ENCODE peak calls at places on chromosome 14, in nine cellular contexts. T is A549, G is MCF 10A, O is NCI-H1694 treated with DMSO at 0.1 percent for 48 hours, D is occipital lobe, B is psoas muscle, P is EL, V is dorsolateral prefrontal cortex, X is HS-27A. Y is an unnamed sample.

GRCh38 chr14:69877492-69877891 is 1.7 kb upstream of the SMOC1 start:
- DNase-seq in T (peak; percentile 51), G (peak; percentile 62), O (peak; percentile 77), D (no peak), B (no peak), P (peak; percentile 8), V (no peak), X (no peak), Y (no peak)

GRCh38 chr14:77804592-77804991 is 4.7 kb downstream of the ADCK1 start:
- DNase-seq in T (peak; percentile 49), G (peak; percentile 75), O (peak; percentile 61), D (no peak), B (no peak), P (peak; percentile 24), V (no peak), X (no peak), Y (no peak)

GRCh38 chr14:77372304-77372841 is 4.5 kb downstream of the TMED8 start:
- DNase-seq in T (no peak), G (no peak), O (no peak), D (no peak), B (no peak), P (peak; percentile 22), V (no peak), X (no peak), Y (no peak)

GRCh38 chr14:55332654-55333570 is 61.7 kb downstream of the FBXO34 start:
- DNase-seq in T (no peak), G (no peak), O (no peak), D (no peak), B (no peak), P (no peak), V (no peak), X (no peak), Y (no peak)

GRCh38 chr14:72553656-72554055 is 340.2 kb downstream of the DPF3 start:
- DNase-seq in T (no peak), G (no peak), O (no peak), D (no peak), B (no peak), P (no peak), V (no peak), X (no peak), Y (no peak)

GRCh38 chr14:50784683-50785505 is 46.1 kb downstream of the NIN start:
- DNase-seq in T (no peak), G (no peak), O (no peak), D (no peak), B (no peak), P (no peak), V (no peak), X (no peak), Y (no peak)

GRCh38 chr14:62692490-62693106 is 352.7 kb downstream of the KCNH5 start:
- DNase-seq in T (peak; percentile 22), G (no peak), O (no peak), D (no peak), B (no peak), P (no peak), V (no peak), X (no peak), Y (no peak)

GRCh38 chr14:103103461-103104388 is 9.2 kb downstream of the EXOC3L4 start:
- DNase-seq in T (peak; percentile 95), G (peak; percentile 66), O (peak; percentile 97), D (no peak), B (peak; percentile 62), P (peak; percentile 69), V (no peak), X (no peak), Y (peak; percentile 86)

GRCh38 chr14:100486025-100486828 is 101.0 kb downstream of the BEGAIN start:
- DNase-seq in T (peak; percentile 35), G (peak; percentile 72), O (peak; percentile 99), D (peak; percentile 52), B (peak; percentile 71), P (peak; percentile 89), V (no peak), X (peak; percentile 22), Y (peak; percentile 76)

GRCh38 chr14:93788557-93789365 is 476 bp upstream of the PRIMA1 start:
- DNase-seq in T (peak; percentile 41), G (peak; percentile 42), O (peak; percentile 80), D (peak; percentile 47), B (peak; percentile 49), P (peak; percentile 6), V (peak; percentile 50), X (no peak), Y (peak; percentile 17)

GRCh38 chr14:69287096-69287991 is 27.4 kb downstream of the GALNT16 start:
- DNase-seq in T (peak; percentile 35), G (no peak), O (peak; percentile 52), D (peak; percentile 41), B (no peak), P (no peak), V (no peak), X (no peak), Y (no peak)

GRCh38 chr14:20198991-20199390 is 8.3 kb downstream of the OR11G2 start:
- DNase-seq in T (no peak), G (no peak), O (no peak), D (no peak), B (no peak), P (no peak), V (no peak), X (no peak), Y (no peak)

GRCh38 chr14:59337151-59337611 is 128.0 kb downstream of the GPR135 start:
- DNase-seq in T (no peak), G (peak; percentile 57), O (no peak), D (no peak), B (peak; percentile 75), P (no peak), V (no peak), X (no peak), Y (no peak)

GRCh38 chr14:42057176-42057575 is 450.5 kb downstream of the LRFN5 start:
- DNase-seq in T (no peak), G (peak; percentile 11), O (no peak), D (no peak), B (no peak), P (no peak), V (no peak), X (no peak), Y (no peak)

GRCh38 chr14:99229654-99230215 is 42.3 kb downstream of the BCL11B start:
- DNase-seq in T (no peak), G (no peak), O (no peak), D (no peak), B (no peak), P (no peak), V (no peak), X (no peak), Y (no peak)

GRCh38 chr14:29043751-29044150 is 277.2 kb downstream of the FOXG1 start:
- DNase-seq in T (no peak), G (no peak), O (no peak), D (no peak), B (no peak), P (no peak), V (no peak), X (no peak), Y (no peak)

GRCh38 chr14:93219103-93219726 is 12.2 kb downstream of the UBR7 start:
- DNase-seq in T (peak; percentile 80), G (peak; percentile 67), O (peak; percentile 70), D (no peak), B (no peak), P (peak; percentile 47), V (no peak), X (no peak), Y (no peak)

GRCh38 chr14:91186515-91187066 is 57.9 kb downstream of the GPR68 start:
- DNase-seq in T (no peak), G (no peak), O (no peak), D (no peak), B (no peak), P (peak; percentile 61), V (no peak), X (no peak), Y (no peak)

GRCh38 chr14:19800282-19801117 is 3.1 kb upstream of the OR4N2 start:
- DNase-seq in T (no peak), G (no peak), O (peak; percentile 98), D (peak; percentile 79), B (no peak), P (no peak), V (peak; percentile 86), X (no peak), Y (peak; percentile 70)

GRCh38 chr14:94779713-94780112 is 9.8 kb upstream of the GSC start:
- DNase-seq in T (no peak), G (no peak), O (no peak), D (no peak), B (no peak), P (no peak), V (no peak), X (no peak), Y (no peak)

GRCh38 chr14:22185191-22185590 is 403.8 kb downstream of the DAD1 start:
- DNase-seq in T (no peak), G (peak; percentile 13), O (no peak), D (no peak), B (no peak), P (peak; percentile 27), V (no peak), X (no peak), Y (no peak)

GRCh38 chr14:91935621-91936020 is 11.9 kb downstream of the FBLN5 start:
- DNase-seq in T (no peak), G (no peak), O (no peak), D (no peak), B (no peak), P (no peak), V (no peak), X (no peak), Y (no peak)

GRCh38 chr14:104972301-104973211 is 5.6 kb downstream of the AHNAK2 start:
- DNase-seq in T (peak; percentile 93), G (peak; percentile 94), O (no peak), D (no peak), B (peak; percentile 71), P (peak; percentile 48), V (no peak), X (no peak), Y (no peak)

GRCh38 chr14:103542545-103543088 is 13.6 kb downstream of the TRMT61A start:
- DNase-seq in T (no peak), G (no peak), O (no peak), D (peak; percentile 88), B (peak; percentile 73), P (no peak), V (peak; percentile 92), X (no peak), Y (peak; percentile 17)

GRCh38 chr14:67426983-67427601 is 15.1 kb upstream of the PLEK2 start:
- DNase-seq in T (peak; percentile 85), G (peak; percentile 80), O (peak; percentile 89), D (peak; percentile 74), B (peak; percentile 65), P (peak; percentile 86), V (peak; percentile 78), X (peak; percentile 35), Y (peak; percentile 53)

GRCh38 chr14:98798099-98798498 is 473.9 kb downstream of the BCL11B start:
- DNase-seq in T (no peak), G (no peak), O (no peak), D (no peak), B (no peak), P (no peak), V (no peak), X (no peak), Y (no peak)

GRCh38 chr14:75428230-75429104 is 645 bp downstream of the JDP2 start:
- DNase-seq in T (no peak), G (peak; percentile 36), O (no peak), D (peak; percentile 30), B (peak; percentile 57), P (peak; percentile 33), V (no peak), X (no peak), Y (no peak)

GRCh38 chr14:97180304-97181200 is 383.4 kb downstream of the VRK1 start:
- DNase-seq in T (peak; percentile 76), G (peak; percentile 93), O (no peak), D (peak; percentile 45), B (no peak), P (no peak), V (peak; percentile 52), X (peak; percentile 1), Y (no peak)

GRCh38 chr14:92724516-92725340 is 23.7 kb downstream of the LGMN start:
- DNase-seq in T (peak; percentile 53), G (no peak), O (no peak), D (no peak), B (no peak), P (no peak), V (no peak), X (no peak), Y (no peak)

Y was measured in DMS 273 treated with DMSO at 0.1 percent for 48 hours.